ENCODE peak calls at places on chromosomes 2 and 18, in eight cellular contexts. G is GM23248; C is astrocyte; A is CD4-positive, alpha-beta memory T cell; R is breast epithelium; Y is upper lobe of right lung; N is OCI-LY7; T is neural progenitor cell. Q is an unnamed sample.

GRCh38 chr18:58557013-58557435 is 71.9 kb downstream of the ALPK2 start:
- DNase-seq in A (no peak), R (no peak), C (no peak), Y (no peak), N (peak; percentile 34), T (no peak), G (no peak), Q (no peak)

GRCh38 chr18:3256693-3257626 is 5.0 kb upstream of the MYL12B start:
- DNase-seq in Y (no peak), G (peak; percentile 57), N (no peak), R (no peak), T (no peak), A (no peak), C (peak; percentile 72), Q (no peak)

GRCh38 chr2:219453691-219454131 is 19.1 kb downstream of the SPEG start:
- DNase-seq in N (no peak), C (peak; percentile 93), G (peak; percentile 87), Y (no peak), R (peak; percentile 97), T (peak; percentile 34), A (no peak), Q (no peak)

GRCh38 chr18:22667616-22668422 is 250.1 kb upstream of the CTAGE1 start:
- DNase-seq in R (no peak), T (no peak), G (peak; percentile 88), A (no peak), Y (no peak), N (no peak), C (peak; percentile 99), Q (no peak)

GRCh38 chr18:41745166-41746049 is 209.6 kb upstream of the PIK3C3 start:
- DNase-seq in Y (no peak), G (peak; percentile 54), R (peak; percentile 32), N (peak; percentile 1), T (peak; percentile 83), C (peak; percentile 27), A (no peak), Q (no peak)

GRCh38 chr2:37573818-37574388 is 97.5 kb downstream of the CDC42EP3 start:
- DNase-seq in C (no peak), Y (no peak), A (no peak), T (no peak), R (no peak), G (no peak), N (no peak), Q (no peak)

GRCh38 chr2:191351921-191352320 is 106.7 kb downstream of the MYO1B start:
- DNase-seq in A (no peak), Y (no peak), N (no peak), G (peak; percentile 57), T (no peak), R (no peak), C (peak; percentile 66), Q (no peak)

GRCh38 chr2:165758276-165758675 is 35.8 kb downstream of the GALNT3 start:
- DNase-seq in Y (no peak), R (no peak), N (no peak), A (no peak), T (no peak), G (no peak), C (no peak), Q (no peak)

GRCh38 chr2:135074216-135074615 is 22.1 kb downstream of the RAB3GAP1 start:
- DNase-seq in T (no peak), Y (no peak), R (peak; percentile 44), N (no peak), C (no peak), A (no peak), G (no peak), Q (no peak)

DNA sequence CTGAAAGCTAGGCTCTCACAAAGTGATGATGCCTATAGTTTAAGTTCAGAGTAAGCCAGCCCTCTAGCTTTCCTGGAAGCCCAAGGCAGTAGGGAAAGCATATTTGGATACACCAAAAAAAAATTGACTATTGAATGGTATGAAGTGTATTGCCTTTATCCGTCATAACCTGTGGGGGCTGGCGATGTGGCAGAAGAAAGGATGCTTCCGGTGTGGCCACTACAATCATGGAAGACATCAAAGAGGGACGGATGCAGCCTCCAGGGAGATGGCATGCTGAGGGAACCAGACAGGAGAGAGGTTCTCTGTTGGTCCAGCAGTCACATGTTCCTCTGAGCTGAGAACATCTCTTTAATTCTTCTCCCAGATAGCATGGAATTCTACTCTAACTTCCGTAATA is 170.3 kb downstream of the TMEM18 start:
- DNase-seq in N (no peak), C (no peak), Y (no peak), A (no peak), G (no peak), R (no peak), T (no peak), Q (no peak)
- H3K9me3 ChIP-seq in N (no peaks in the 10 kb centered on the region), C (peaks cover 7% of the 10 kb centered on the region), Y (no peaks in the 10 kb centered on the region), A (no peaks in the 10 kb centered on the region), G (no peaks in the 10 kb centered on the region), R (no peaks in the 10 kb centered on the region), T (no peaks in the 10 kb centered on the region), Q (no peaks in the 10 kb centered on the region)

DNA sequence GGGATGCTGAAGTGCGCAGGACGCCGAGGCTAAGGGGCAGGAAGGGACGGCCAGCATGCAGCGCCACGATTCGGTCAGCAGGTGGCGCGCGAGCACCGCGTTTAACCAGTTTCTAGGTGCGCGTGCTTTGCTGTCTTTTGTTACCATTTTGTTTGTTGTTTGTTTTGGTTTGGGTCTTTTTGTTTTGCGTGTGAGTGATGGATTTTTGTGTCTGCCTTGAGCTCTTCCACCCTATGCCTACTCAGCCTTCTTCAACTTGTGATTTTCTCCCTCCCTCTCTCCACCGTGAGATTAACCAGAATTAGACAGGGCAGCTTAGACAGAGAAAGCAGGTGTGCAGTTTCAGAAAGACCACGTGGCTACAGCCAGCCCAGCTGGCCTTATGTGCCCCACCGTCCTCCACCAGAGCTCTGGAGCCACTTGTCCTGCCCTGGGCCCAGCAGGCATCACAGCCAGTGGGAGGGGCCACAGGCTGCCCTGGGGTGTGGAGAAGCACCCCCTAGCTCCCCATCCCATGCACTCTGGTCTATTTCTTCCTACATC is 180.2 kb downstream of the RNF144A start:
- DNase-seq in Y (peak; percentile 88), N (peak; percentile 70), G (peak; percentile 75), A (peak; percentile 72), C (peak; percentile 8), T (peak; percentile 79), R (peak; percentile 29), Q (peak; percentile 56)
- H3K9me3 ChIP-seq in Y (no peaks in the 10 kb centered on the region), N (no peaks in the 10 kb centered on the region), G (no peaks in the 10 kb centered on the region), A (no peaks in the 10 kb centered on the region), C (no peaks in the 10 kb centered on the region), T (no peaks in the 10 kb centered on the region), R (no peaks in the 10 kb centered on the region), Q (no peaks in the 10 kb centered on the region)

DNA sequence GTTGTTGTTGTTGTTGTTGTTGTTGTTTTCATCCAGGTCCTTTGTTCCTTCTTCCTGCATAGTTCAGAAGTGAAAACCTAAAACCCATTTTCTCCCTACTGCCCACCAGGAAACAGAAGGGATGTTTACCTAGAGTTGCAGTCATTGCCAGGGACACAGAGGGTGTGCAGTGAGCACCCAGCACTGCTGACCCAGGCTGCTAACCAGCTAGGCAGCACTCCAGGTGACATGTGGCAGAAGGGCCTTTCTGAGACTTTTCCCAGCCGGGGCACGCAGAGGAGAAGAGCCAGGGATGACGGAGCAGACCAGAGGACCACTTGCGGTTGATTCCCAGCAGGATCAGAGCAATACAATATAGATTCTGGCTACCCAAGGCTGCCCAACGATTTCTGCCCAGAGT is 286.3 kb downstream of the BCL11A start:
- DNase-seq in A (no peak), N (no peak), T (no peak), R (no peak), G (no peak), C (no peak), Y (no peak), Q (no peak)
- H3K9me3 ChIP-seq in A (no peaks in the 10 kb centered on the region), N (no peaks in the 10 kb centered on the region), T (no peaks in the 10 kb centered on the region), R (no peaks in the 10 kb centered on the region), G (no peaks in the 10 kb centered on the region), C (no peaks in the 10 kb centered on the region), Y (no peaks in the 10 kb centered on the region), Q (no peaks in the 10 kb centered on the region)

GRCh38 chr2:229098810-229099209 is 172.3 kb downstream of the PID1 start:
- DNase-seq in Y (no peak), A (no peak), R (no peak), G (no peak), T (no peak), N (no peak), C (no peak), Q (no peak)
- H3K9me3 ChIP-seq in Y (no peaks in the 10 kb centered on the region), A (no peaks in the 10 kb centered on the region), R (no peaks in the 10 kb centered on the region), G (no peaks in the 10 kb centered on the region), T (no peaks in the 10 kb centered on the region), N (no peaks in the 10 kb centered on the region), C (no peaks in the 10 kb centered on the region), Q (no peaks in the 10 kb centered on the region)

GRCh38 chr2:157107460-157107859 is 150.0 kb upstream of the GALNT5 start:
- DNase-seq in C (no peak), Y (peak; percentile 65), R (no peak), N (no peak), G (no peak), T (no peak), A (no peak), Q (no peak)
- H3K9me3 ChIP-seq in C (no peaks in the 10 kb centered on the region), Y (no peaks in the 10 kb centered on the region), R (peaks cover 29% of the 10 kb centered on the region), N (no peaks in the 10 kb centered on the region), G (no peaks in the 10 kb centered on the region), T (no peaks in the 10 kb centered on the region), A (no peaks in the 10 kb centered on the region), Q (no peaks in the 10 kb centered on the region)

DNA sequence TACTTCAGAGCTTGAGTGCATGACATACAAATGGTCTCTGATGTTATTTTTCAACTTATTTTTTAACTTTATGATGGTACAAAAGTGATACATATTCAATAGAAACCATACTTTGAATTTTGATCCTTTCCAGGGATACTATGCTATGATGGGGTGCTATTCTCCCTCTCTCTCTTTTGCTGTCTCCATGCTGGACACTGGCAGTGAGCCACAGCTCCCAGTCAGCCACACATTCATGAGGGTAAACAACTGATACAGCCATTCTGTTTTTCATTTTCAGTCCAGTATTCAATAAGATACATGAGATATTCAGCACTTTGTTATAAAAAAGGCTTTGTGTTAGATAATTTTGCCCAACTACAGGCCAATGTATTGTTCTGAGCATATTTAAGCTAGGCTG is 859.3 kb upstream of the KLHL29 start:
- DNase-seq in Y (no peak), R (no peak), T (no peak), A (no peak), C (no peak), G (no peak), N (no peak), Q (no peak)
- H3K9me3 ChIP-seq in Y (no peaks in the 10 kb centered on the region), R (peaks cover 9% of the 10 kb centered on the region), T (no peaks in the 10 kb centered on the region), A (no peaks in the 10 kb centered on the region), C (no peaks in the 10 kb centered on the region), G (no peaks in the 10 kb centered on the region), N (no peaks in the 10 kb centered on the region), Q (peaks cover 3% of the 10 kb centered on the region)

DNA sequence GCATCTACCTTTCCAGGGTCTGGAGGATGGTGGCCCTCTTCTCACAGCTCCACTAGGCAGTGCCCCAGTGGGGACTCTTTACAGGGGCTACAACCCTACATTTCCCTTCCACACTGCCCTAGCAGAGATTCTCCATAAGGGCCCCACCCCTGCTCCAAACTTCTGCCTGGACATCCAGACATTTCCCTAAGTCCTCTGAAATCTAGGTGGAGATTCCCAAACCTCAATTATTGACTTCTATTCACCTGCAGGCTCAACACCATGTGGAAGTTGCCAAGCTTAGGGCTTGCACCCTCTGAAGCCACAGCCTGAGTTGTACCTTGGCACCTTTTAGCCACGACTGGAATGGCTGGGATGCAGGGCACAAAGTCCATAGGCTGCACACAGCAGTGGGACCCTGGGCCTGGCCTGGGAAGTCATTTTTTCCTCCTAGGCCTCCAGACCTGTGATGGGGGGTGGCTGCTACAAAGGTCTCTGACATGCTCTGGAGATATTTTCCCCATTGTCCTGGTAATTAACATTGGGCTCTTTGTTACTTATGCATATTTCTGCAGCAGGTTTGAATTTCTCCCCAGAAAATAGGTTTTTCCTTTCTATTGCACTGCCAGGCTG is 53.7 kb upstream of the ST3GAL5 start:
- DNase-seq in R (no peak), G (no peak), Y (no peak), A (no peak), T (no peak), N (no peak), C (no peak), Q (no peak)
- H3K9me3 ChIP-seq in R (peaks cover 13% of the 10 kb centered on the region), G (no peaks in the 10 kb centered on the region), Y (no peaks in the 10 kb centered on the region), A (no peaks in the 10 kb centered on the region), T (peaks cover 5% of the 10 kb centered on the region), N (peaks cover 10% of the 10 kb centered on the region), C (peaks cover 9% of the 10 kb centered on the region), Q (peaks cover 4% of the 10 kb centered on the region)